ENCODE peak calls at places on chromosome 17, in ten cellular contexts. C is mammary epithelial cell, P is mesendoderm, W is iris pigment epithelial cell, U is NCI-H2081, V is MM.1S, Q is Kasumi-1, T is lower leg skin, S is OCI-LY7, N is AG08395. F is an unnamed sample.

GRCh38 chr17:61405686-61406542 is 6.3 kb downstream of the TBX2 start:
- DNase-seq in C (no peak), P (no peak), W (no peak), U (no peak), V (no peak), Q (no peak), T (no peak), S (no peak), N (no peak), F (no peak)

GRCh38 chr17:56786989-56787482 is 46.7 kb downstream of the C17orf67 start:
- DNase-seq in C (peak; percentile 99), P (peak; percentile 73), W (peak; percentile 98), U (no peak), V (peak; percentile 80), Q (peak; percentile 28), T (peak; percentile 85), S (peak; percentile 6), N (peak; percentile 81), F (peak; percentile 84)

GRCh38 chr17:45432405-45433113 is at the start of gene ARHGAP27:
- DNase-seq in C (peak; percentile 39), P (peak; percentile 49), W (no peak), U (peak; percentile 26), V (peak; percentile 65), Q (peak; percentile 59), T (peak; percentile 93), S (peak; percentile 29), N (peak; percentile 42), F (peak; percentile 49)

GRCh38 chr17:29162082-29162908 is 17.9 kb downstream of the MYO18A start:
- DNase-seq in C (no peak), P (no peak), W (no peak), U (no peak), V (no peak), Q (no peak), T (no peak), S (no peak), N (no peak), F (no peak)

GRCh38 chr17:74916136-74916850 is 6.8 kb downstream of the USH1G start:
- DNase-seq in C (no peak), P (no peak), W (no peak), U (no peak), V (no peak), Q (no peak), T (no peak), S (no peak), N (no peak), F (no peak)

GRCh38 chr17:20270336-20270735 is 197.0 kb downstream of the LGALS9B start:
- DNase-seq in C (no peak), P (no peak), W (no peak), U (no peak), V (no peak), Q (no peak), T (no peak), S (no peak), N (no peak), F (no peak)

GRCh38 chr17:80527016-80527645 is 17.5 kb upstream of the RPTOR start:
- DNase-seq in C (peak; percentile 76), P (no peak), W (no peak), U (no peak), V (no peak), Q (no peak), T (no peak), S (no peak), N (peak; percentile 62), F (no peak)

GRCh38 chr17:16374129-16374528 is 6.8 kb upstream of the UBB start:
- DNase-seq in C (peak; percentile 54), P (no peak), W (peak; percentile 90), U (no peak), V (no peak), Q (no peak), T (no peak), S (no peak), N (peak; percentile 53), F (no peak)

GRCh38 chr17:27473748-27474609 is 17.7 kb downstream of the KSR1 start:
- DNase-seq in C (no peak), P (peak; percentile 75), W (no peak), U (no peak), V (peak; percentile 57), Q (peak; percentile 85), T (no peak), S (peak; percentile 52), N (no peak), F (peak; percentile 85)

GRCh38 chr17:17722081-17722905 is 41.0 kb downstream of the RAI1 start:
- DNase-seq in C (no peak), P (peak; percentile 60), W (no peak), U (no peak), V (no peak), Q (no peak), T (no peak), S (no peak), N (no peak), F (no peak)

GRCh38 chr17:58679263-58680037 is 12.4 kb downstream of the TEX14 start:
- DNase-seq in C (peak; percentile 97), P (peak; percentile 91), W (peak; percentile 50), U (peak; percentile 60), V (no peak), Q (no peak), T (no peak), S (no peak), N (no peak), F (no peak)

GRCh38 chr17:80482555-80483308 is 6.3 kb upstream of the NPTX1 start:
- DNase-seq in C (no peak), P (no peak), W (no peak), U (no peak), V (no peak), Q (no peak), T (no peak), S (no peak), N (no peak), F (no peak)

GRCh38 chr17:13557077-13557476 is 44.7 kb downstream of the HS3ST3A1 start:
- DNase-seq in C (peak; percentile 36), P (no peak), W (peak; percentile 87), U (no peak), V (no peak), Q (no peak), T (no peak), S (no peak), N (peak; percentile 47), F (no peak)

GRCh38 chr17:72496461-72496860 is 375.6 kb downstream of the SOX9 start:
- DNase-seq in C (no peak), P (no peak), W (peak; percentile 22), U (no peak), V (no peak), Q (no peak), T (no peak), S (no peak), N (no peak), F (no peak)

GRCh38 chr17:81127526-81128177 is 37.7 kb upstream of the PVALEF start:
- DNase-seq in C (no peak), P (no peak), W (no peak), U (no peak), V (no peak), Q (no peak), T (no peak), S (no peak), N (no peak), F (no peak)

GRCh38 chr17:72764632-72765041 is 327.9 kb downstream of the SLC39A11 start:
- DNase-seq in C (peak; percentile 22), P (no peak), W (peak; percentile 39), U (no peak), V (no peak), Q (no peak), T (no peak), S (no peak), N (peak; percentile 21), F (no peak)

GRCh38 chr17:58375216-58375615 is 23.2 kb upstream of the SUPT4H1 start:
- DNase-seq in C (no peak), P (no peak), W (no peak), U (no peak), V (no peak), Q (no peak), T (no peak), S (no peak), N (no peak), F (no peak)

GRCh38 chr17:45332989-45333701 is 16.3 kb upstream of the MAP3K14 start:
- DNase-seq in C (no peak), P (peak; percentile 27), W (no peak), U (no peak), V (no peak), Q (peak; percentile 94), T (peak; percentile 71), S (peak; percentile 69), N (peak; percentile 26), F (peak; percentile 71)

GRCh38 chr17:78412403-78412802 is 34.0 kb downstream of the PGS1 start:
- DNase-seq in C (no peak), P (no peak), W (peak; percentile 45), U (no peak), V (no peak), Q (no peak), T (no peak), S (no peak), N (peak; percentile 31), F (no peak)

GRCh38 chr17:37732313-37732712 is 12.5 kb downstream of the HNF1B start:
- DNase-seq in C (no peak), P (no peak), W (no peak), U (no peak), V (no peak), Q (no peak), T (no peak), S (no peak), N (no peak), F (no peak)

GRCh38 chr17:16962804-16963203 is 9.1 kb downstream of the TNFRSF13B start:
- DNase-seq in C (no peak), P (peak; percentile 51), W (no peak), U (no peak), V (no peak), Q (no peak), T (peak; percentile 23), S (no peak), N (peak; percentile 15), F (no peak)

GRCh38 chr17:59607817-59608403 is 11.8 kb upstream of the CLTC start:
- DNase-seq in C (no peak), P (peak; percentile 64), W (no peak), U (no peak), V (peak; percentile 25), Q (peak; percentile 33), T (no peak), S (peak; percentile 22), N (no peak), F (no peak)

GRCh38 chr17:78340183-78340955 is 19.5 kb downstream of the SOCS3 start:
- DNase-seq in C (peak; percentile 47), P (no peak), W (no peak), U (no peak), V (no peak), Q (no peak), T (no peak), S (no peak), N (no peak), F (no peak)